ENCODE peak calls at places on chromosomes 16 and 17, in six cellular contexts. P, K, C, B, S and X are unnamed samples. For H3K4me1 and H3K9me3, the result is how much of the 10 kb centered on the place peaks cover.

GRCh38 chr16:85616608-85617311 is 3.6 kb downstream of the GSE1 start:
- DNase-seq in B (no peak), C (no peak), P (peak), K (no peak), S (no peak), X (no peak)

GRCh38 chr16:9270941-9271340 is 179.5 kb downstream of the HAPSTR1 start:
- DNase-seq in K (no peak), P (no peak), C (no peak), B (no peak), S (no peak), X (no peak)

GRCh38 chr16:58384437-58385055 is 7.7 kb upstream of the GINS3 start:
- DNase-seq in C (no peak), K (no peak), B (no peak), P (no peak), S (no peak), X (no peak)

GRCh38 chr17:18018411-18018921 is 20.5 kb downstream of the ATPAF2 start:
- DNase-seq in P (no peak), K (no peak), B (no peak), S (peak), C (no peak), X (no peak)

GRCh38 chr16:30054959-30055553 is 10.5 kb upstream of the ALDOA start:
- DNase-seq in B (no peak), K (peak), C (no peak), P (peak), S (peak), X (no peak)

GRCh38 chr17:73718912-73719311 is 74.7 kb upstream of the SDK2 start:
- DNase-seq in P (no peak), S (no peak), K (no peak), B (no peak), C (no peak), X (no peak)

GRCh38 chr16:22898131-22898530 is 84.2 kb downstream of the HS3ST2 start:
- DNase-seq in S (no peak), P (no peak), C (no peak), K (no peak), B (no peak), X (no peak)

GRCh38 chr16:51763072-51763658 is 612.1 kb upstream of the SALL1 start:
- DNase-seq in S (peak), K (no peak), B (no peak), P (no peak), C (no peak), X (no peak)

GRCh38 chr16:84933774-84934571 is 77.4 kb downstream of the ZDHHC7 start:
- DNase-seq in P (peak), K (no peak), C (no peak), B (peak), S (no peak), X (peak)

GRCh38 chr17:55275894-55276804 is 11.4 kb downstream of the HLF start:
- DNase-seq in P (no peak), B (no peak), K (no peak), S (no peak), C (peak), X (peak)

GRCh38 chr17:77374170-77374936 is 233.6 kb downstream of the SEC14L1 start:
- DNase-seq in B (peak), S (peak), K (peak), P (peak), C (no peak), X (peak)

GRCh38 chr17:39966771-39967170 is 4.0 kb downstream of the GSDMA start:
- DNase-seq in K (no peak), C (no peak), S (no peak), B (no peak), P (no peak), X (no peak)

GRCh38 chr16:20260215-20261009 is 66.9 kb downstream of the GP2 start:
- DNase-seq in S (peak), K (no peak), C (no peak), B (no peak), P (no peak), X (no peak)

DNA sequence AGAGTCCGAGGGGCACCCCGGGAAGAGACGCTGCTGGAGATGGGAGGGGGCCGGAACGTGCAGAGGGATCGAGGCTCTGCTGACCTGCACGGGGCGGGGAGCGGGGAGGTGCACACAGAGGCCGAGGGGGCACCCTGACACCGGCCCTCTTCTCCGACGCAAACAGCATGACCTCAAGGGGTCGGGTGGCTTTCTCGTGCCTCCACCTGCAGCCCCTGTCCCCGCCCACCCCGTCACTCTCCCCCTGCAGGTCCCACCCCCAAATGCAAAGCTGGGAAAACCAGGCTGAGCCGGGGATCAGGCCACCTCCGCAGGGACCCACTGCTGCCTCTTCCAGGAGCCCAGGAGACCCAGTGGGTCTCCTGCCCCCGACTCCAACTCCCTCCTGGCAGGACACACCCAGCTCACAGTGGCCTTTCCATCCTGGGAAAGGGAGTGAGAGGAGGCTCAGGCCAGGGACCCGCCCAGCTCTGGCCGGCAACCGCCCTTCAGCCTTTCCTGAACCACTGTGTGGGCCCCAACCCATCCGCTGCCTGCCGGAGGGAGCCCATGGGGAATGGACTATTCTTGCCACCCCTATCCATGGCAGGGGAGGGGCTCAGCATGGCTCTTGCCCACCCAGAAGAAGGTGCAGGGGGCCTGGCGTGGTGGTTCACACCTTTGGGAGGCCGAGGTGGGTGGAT is 38.7 kb downstream of the CTU2 start:
- DNase-seq in C (no peak), P (no peak), S (no peak), K (no peak), B (no peak), X (no peak)
- H3K4me1 ChIP-seq in C (under half), P (under half), S (under half), K (under half), B (under half), X (under half)

DNA sequence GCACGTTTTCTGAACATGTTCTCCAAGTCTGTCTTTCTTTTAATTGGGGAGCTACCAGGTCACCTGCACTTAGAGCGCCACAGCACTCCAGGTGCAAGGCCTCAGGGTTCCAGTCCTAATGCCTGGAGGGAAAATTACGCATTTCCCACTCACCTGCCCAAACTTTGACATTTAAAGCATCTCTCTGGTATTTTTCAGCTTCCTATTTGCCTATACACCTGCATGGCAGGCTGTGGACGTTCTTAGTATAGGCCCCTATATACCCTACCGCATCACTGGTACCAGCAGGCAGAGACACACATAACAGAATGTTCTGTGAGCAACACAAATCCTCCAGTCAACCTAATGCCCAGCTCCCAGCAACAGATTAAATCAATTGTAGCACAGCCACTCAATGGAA is 213.3 kb downstream of the MRTFB start:
- DNase-seq in K (no peak), B (no peak), S (no peak), C (no peak), P (no peak), X (no peak)
- H3K4me3 ChIP-seq in K (no peak), B (peak), S (no peak), C (no peak), P (no peak), X (no peak)

GRCh38 chr17:83162035-83162745 is 82.8 kb downstream of the METRNL start:
- DNase-seq in P (peak), S (no peak), B (no peak), K (no peak), C (no peak), X (no peak)
- H3K9me3 ChIP-seq in P (under half), S (under half), B (under half), K (under half), C (under half), X (under half)

GRCh38 chr17:3887394-3887793 is 5.5 kb downstream of the CAMKK1 start:
- DNase-seq in B (no peak), P (no peak), S (no peak), C (no peak), K (no peak), X (peak)
- H3K4me1 ChIP-seq in B (under half), P (under half), S (under half), C (under half), K (under half), X (under half)